ENCODE peak calls at places on chromosomes 4 and X, in eight cellular contexts. L, K, Z, C, W, I, N and Y are unnamed samples. For H3K27me3, the result is how much of the 10 kb centered on the place peaks cover.

GRCh38 chr4:131337956-131338355 is 1811.1 kb upstream of the PCDH10 start:
- DNase-seq in L (no peak), K (no peak), Z (no peak), C (no peak), W (no peak), I (no peak), N (no peak), Y (no peak)

GRCh38 chr4:77697860-77698599 is 92.4 kb downstream of the CXCL13 start:
- DNase-seq in L (no peak), K (peak), Z (peak), C (no peak), W (no peak), I (no peak), N (peak), Y (peak)

GRCh38 chr4:23022032-23022431 is 329.3 kb downstream of the GBA3 start:
- DNase-seq in L (no peak), K (peak), Z (peak), C (no peak), W (no peak), I (no peak), N (no peak), Y (no peak)

GRCh38 chr4:17400696-17401095 is 111.2 kb downstream of the QDPR start:
- DNase-seq in L (no peak), K (peak), Z (no peak), C (no peak), W (no peak), I (no peak), N (no peak), Y (no peak)

GRCh38 chrX:133908223-133908622 is 77.2 kb downstream of the GPC3 start:
- DNase-seq in L (no peak), K (no peak), Z (no peak), C (no peak), W (no peak), I (no peak), N (no peak), Y (no peak)

GRCh38 chrX:136747003-136747986 is 33.4 kb downstream of the ARHGEF6 start:
- DNase-seq in L (no peak), K (peak), Z (no peak), C (no peak), W (no peak), I (no peak), N (no peak), Y (no peak)

GRCh38 chr4:3827616-3828492 is 61.7 kb downstream of the ADRA2C start:
- DNase-seq in L (no peak), K (peak), Z (no peak), C (peak), W (peak), I (no peak), N (no peak), Y (no peak)

GRCh38 chr4:77852892-77853495 is 9.6 kb upstream of the MRPL1 start:
- DNase-seq in L (no peak), K (no peak), Z (no peak), C (no peak), W (no peak), I (peak), N (no peak), Y (no peak)

GRCh38 chrX:22314211-22314610 is 41.5 kb downstream of the CBLL2 start:
- DNase-seq in L (no peak), K (no peak), Z (peak), C (no peak), W (no peak), I (no peak), N (no peak), Y (peak)

GRCh38 chr4:38145741-38146140 is 185.5 kb downstream of the PTTG2 start:
- DNase-seq in L (no peak), K (peak), Z (peak), C (no peak), W (no peak), I (no peak), N (no peak), Y (no peak)

GRCh38 chr4:140099993-140100392 is 54.0 kb downstream of the MAML3 start:
- DNase-seq in L (no peak), K (peak), Z (no peak), C (no peak), W (peak), I (no peak), N (no peak), Y (peak)

GRCh38 chr4:2044542-2045517 is 14.3 kb upstream of the NAT8L start:
- DNase-seq in L (peak), K (no peak), Z (no peak), C (peak), W (no peak), I (no peak), N (no peak), Y (no peak)

GRCh38 chr4:2045518-2045951 is 13.6 kb upstream of the NAT8L start:
- DNase-seq in L (peak), K (peak), Z (no peak), C (peak), W (no peak), I (no peak), N (no peak), Y (no peak)

GRCh38 chr4:2043396-2044118 is 15.6 kb upstream of the NAT8L start:
- DNase-seq in L (no peak), K (no peak), Z (no peak), C (peak), W (no peak), I (no peak), N (no peak), Y (no peak)

GRCh38 chr4:2042947-2043395 is 16.2 kb upstream of the NAT8L start:
- DNase-seq in L (no peak), K (no peak), Z (no peak), C (no peak), W (no peak), I (no peak), N (no peak), Y (no peak)

DNA sequence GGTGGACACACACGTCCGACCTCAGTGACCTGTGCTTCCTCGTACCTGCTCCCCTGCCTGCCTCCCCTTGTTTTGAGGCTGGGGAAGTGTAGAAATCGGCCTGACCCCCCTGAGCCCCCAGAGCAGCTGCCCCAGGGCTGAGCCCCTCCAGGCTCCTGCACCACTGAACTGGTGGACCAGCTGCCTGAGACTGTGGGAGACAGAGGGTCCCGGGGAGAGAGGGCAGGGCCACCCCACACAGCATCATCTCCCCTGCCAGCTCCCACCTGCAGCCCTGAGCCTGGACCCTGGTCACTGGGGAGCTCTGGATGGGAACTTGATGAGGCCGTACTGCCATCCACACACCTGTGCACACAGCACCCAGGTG is 15.0 kb upstream of the NAT8L start:
- DNase-seq in L (no peak), K (no peak), Z (no peak), C (peak), W (no peak), I (no peak), N (no peak), Y (no peak)
- H3K27me3 ChIP-seq in L (under half), K (under half), Z (under half), C (under half), W (half or more), I (under half), N (under half), Y (under half)

GRCh38 chr4:67927251-67927650 is 36.0 kb downstream of the TMPRSS11A start:
- DNase-seq in L (no peak), K (no peak), Z (no peak), C (no peak), W (no peak), I (no peak), N (no peak), Y (no peak)
- H3K27me3 ChIP-seq in L (under half), K (under half), Z (under half), C (under half), W (under half), I (under half), N (under half), Y (under half)

GRCh38 chr4:148642907-148643306 is 200.7 kb upstream of the NR3C2 start:
- DNase-seq in L (no peak), K (no peak), Z (no peak), C (no peak), W (no peak), I (no peak), N (no peak), Y (no peak)

GRCh38 chr4:148648599-148648998 is 206.4 kb upstream of the NR3C2 start:
- DNase-seq in L (no peak), K (no peak), Z (no peak), C (no peak), W (no peak), I (no peak), N (no peak), Y (no peak)

GRCh38 chr4:148649669-148650331 is 207.6 kb upstream of the NR3C2 start:
- DNase-seq in L (no peak), K (no peak), Z (peak), C (no peak), W (no peak), I (no peak), N (no peak), Y (no peak)

GRCh38 chr4:148643851-148644250 is 201.6 kb upstream of the NR3C2 start:
- DNase-seq in L (no peak), K (no peak), Z (peak), C (no peak), W (no peak), I (no peak), N (no peak), Y (peak)
- H3K27me3 ChIP-seq in L (under half), K (under half), Z (under half), C (under half), W (under half), I (under half), N (under half), Y (under half)

GRCh38 chrX:31307952-31308351 is 236.1 kb upstream of the FTHL17 start:
- DNase-seq in L (no peak), K (no peak), Z (no peak), C (no peak), W (no peak), I (no peak), N (no peak), Y (no peak)
- H3K27me3 ChIP-seq in L (under half), K (under half), Z (under half), C (under half), W (under half), I (under half), N (under half), Y (under half)

DNA sequence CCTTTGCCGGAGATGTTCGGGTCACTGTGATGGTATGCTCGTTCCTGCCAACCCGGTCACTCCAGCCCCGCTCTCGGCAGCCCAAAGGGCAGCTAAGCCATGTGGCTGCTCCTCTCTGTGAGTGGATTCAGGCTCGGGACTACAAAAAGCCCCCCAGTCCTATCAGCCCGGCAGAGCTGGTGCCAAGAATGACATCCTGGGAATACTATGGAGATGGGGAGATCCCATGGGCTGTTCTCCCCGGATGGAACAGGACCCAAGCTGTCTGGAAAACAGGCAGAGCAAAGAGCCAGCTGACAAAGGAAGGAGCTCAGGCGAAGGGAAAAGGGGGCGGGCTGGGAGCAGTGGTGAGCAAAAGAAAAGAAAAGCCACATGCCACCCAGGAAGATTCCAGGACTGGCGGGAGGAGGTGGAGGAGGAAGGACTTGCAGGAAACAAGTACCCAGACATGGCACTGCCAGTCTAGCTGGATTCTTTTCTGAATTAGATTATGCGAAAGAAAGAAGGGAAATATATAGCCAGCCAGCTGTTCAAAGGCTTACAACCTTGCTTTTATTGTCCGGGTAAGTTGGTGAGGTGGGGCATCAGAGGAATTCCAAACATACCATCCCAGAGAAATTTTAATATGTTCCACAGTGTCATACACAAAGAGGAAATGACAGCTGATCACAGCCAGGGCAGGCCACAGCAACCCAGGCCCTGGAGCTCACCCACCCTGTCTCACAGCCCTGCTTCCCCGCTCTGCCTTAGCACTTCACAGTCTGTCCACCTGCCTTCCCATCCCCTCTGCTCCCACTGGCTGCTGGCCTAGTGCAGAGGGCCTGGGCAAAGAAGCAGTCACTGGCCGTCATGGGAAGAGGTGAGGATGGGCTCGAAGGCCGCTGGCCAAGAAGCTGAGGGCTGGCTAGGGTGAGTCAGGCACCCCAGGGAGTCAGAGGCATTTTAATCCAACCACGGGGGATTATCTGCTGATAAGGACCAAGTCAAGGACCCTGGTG is 3.4 kb downstream of the NDP start:
- DNase-seq in L (no peak), K (peak), Z (no peak), C (no peak), W (no peak), I (no peak), N (peak), Y (no peak)
- H3K27me3 ChIP-seq in L (under half), K (under half), Z (under half), C (under half), W (under half), I (under half), N (under half), Y (under half)

GRCh38 chr4:1004071-1004418 is 7.4 kb upstream of the FGFRL1 start:
- DNase-seq in L (no peak), K (no peak), Z (no peak), C (no peak), W (no peak), I (no peak), N (no peak), Y (no peak)

GRCh38 chr4:1008840-1009646 is 2.4 kb upstream of the FGFRL1 start:
- DNase-seq in L (no peak), K (no peak), Z (no peak), C (peak), W (peak), I (peak), N (no peak), Y (peak)

GRCh38 chr4:1004557-1005485 is 6.6 kb upstream of the FGFRL1 start:
- DNase-seq in L (no peak), K (no peak), Z (no peak), C (no peak), W (no peak), I (no peak), N (no peak), Y (no peak)

GRCh38 chr4:1009647-1010521 is 1.5 kb upstream of the FGFRL1 start:
- DNase-seq in L (peak), K (peak), Z (no peak), C (peak), W (peak), I (peak), N (peak), Y (peak)

GRCh38 chr4:1006856-1007255 is 4.6 kb upstream of the FGFRL1 start:
- DNase-seq in L (no peak), K (no peak), Z (no peak), C (no peak), W (no peak), I (no peak), N (no peak), Y (no peak)
- H3K27me3 ChIP-seq in L (under half), K (under half), Z (under half), C (under half), W (half or more), I (under half), N (half or more), Y (under half)

DNA sequence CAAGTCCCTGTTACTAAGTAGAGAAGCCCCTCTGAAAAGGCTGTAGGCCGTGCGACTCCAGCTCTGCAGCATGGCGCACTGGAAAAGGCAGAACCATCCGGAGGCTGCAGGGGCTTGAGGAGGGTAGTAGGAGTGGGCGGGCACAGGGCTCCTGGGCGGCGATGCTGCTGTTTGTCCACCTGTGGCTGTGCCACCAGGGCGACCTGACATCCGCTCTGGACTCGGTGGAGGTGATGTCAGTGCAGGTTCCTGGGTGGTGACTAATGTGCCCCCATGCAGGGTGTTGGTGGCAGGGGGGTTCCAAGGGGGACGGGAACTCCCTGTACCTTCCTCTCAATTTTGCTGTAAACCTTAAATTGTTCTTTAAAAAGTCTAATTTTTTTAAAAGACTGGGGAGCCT is 58.3 kb downstream of the PCGF3 start:
- DNase-seq in L (no peak), K (no peak), Z (no peak), C (peak), W (peak), I (no peak), N (no peak), Y (no peak)
- H3K27me3 ChIP-seq in L (under half), K (under half), Z (under half), C (under half), W (under half), I (under half), N (under half), Y (under half)

DNA sequence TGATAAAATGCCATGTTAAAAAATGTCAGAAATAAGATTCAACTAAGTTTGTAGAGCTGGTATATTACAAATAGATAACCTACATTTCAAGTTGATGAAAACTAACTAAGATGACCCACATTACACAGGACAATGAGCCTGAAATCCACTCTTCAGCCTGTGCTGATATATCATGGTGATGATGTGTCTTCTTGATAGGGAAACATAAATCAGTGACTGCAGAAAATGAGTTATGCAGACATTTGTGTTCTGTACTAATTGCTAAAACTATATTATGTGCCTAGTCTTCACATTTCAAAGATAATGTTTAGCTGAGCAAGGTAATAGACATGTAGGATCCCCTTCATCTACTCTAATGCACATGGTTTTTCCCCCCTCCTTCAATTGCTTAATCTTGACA is 331.6 kb upstream of the F9 start:
- DNase-seq in L (no peak), K (no peak), Z (no peak), C (no peak), W (no peak), I (no peak), N (no peak), Y (no peak)
- H3K27me3 ChIP-seq in L (under half), K (under half), Z (under half), C (under half), W (under half), I (under half), N (half or more), Y (under half)

GRCh38 chr4:62914758-62915157 is 1494.5 kb downstream of the TECRL start:
- DNase-seq in L (no peak), K (no peak), Z (no peak), C (no peak), W (no peak), I (no peak), N (no peak), Y (no peak)
- H3K27me3 ChIP-seq in L (under half), K (under half), Z (under half), C (under half), W (under half), I (under half), N (under half), Y (under half)